ENCODE peak calls at places on chromosomes 16 and 17, in eight cellular contexts. O is A549, T is thyroid gland, P is endothelial cell of umbilical vein, X is ovary, E is HCT116, G is IMR-90, A is transverse colon. F is an unnamed sample.
A peak's percentile ranks its signal among the peaks of the same experiment; 100 is the strongest.

GRCh38 chr17:35568561-35568960 is 7.9 kb upstream of the SLFN14 start:
- DNase-seq in E (no peak), P (peak; percentile 54), T (peak; percentile 22), G (peak; percentile 62), A (peak; percentile 21), O (peak; percentile 54), X (no peak), F (no peak)

GRCh38 chr16:88317619-88317977 is 65.2 kb upstream of the ZNF469 start:
- DNase-seq in G (peak; percentile 55), O (no peak), A (no peak), P (no peak), T (peak; percentile 13), X (no peak), E (no peak), F (no peak)

GRCh38 chr17:70848785-70849184 is 679.5 kb downstream of the KCNJ2 start:
- DNase-seq in X (no peak), P (no peak), O (no peak), G (peak; percentile 78), T (no peak), A (no peak), E (no peak), F (no peak)

GRCh38 chr16:15643453-15644305 is 725 bp upstream of the MARF1 start:
- DNase-seq in P (peak; percentile 73), G (peak; percentile 59), T (peak; percentile 39), O (peak; percentile 74), A (peak; percentile 14), E (peak; percentile 44), X (peak; percentile 23), F (no peak)

GRCh38 chr17:78304549-78305037 is 55.3 kb downstream of the SOCS3 start:
- DNase-seq in G (no peak), P (peak; percentile 32), A (no peak), X (no peak), O (no peak), T (peak; percentile 15), E (no peak), F (peak; percentile 83)

GRCh38 chr17:47810200-47810821 is 11.3 kb downstream of the OSBPL7 start:
- DNase-seq in O (peak; percentile 88), G (peak; percentile 87), A (peak; percentile 88), X (no peak), P (peak; percentile 65), E (peak; percentile 93), T (peak; percentile 64), F (peak; percentile 63)

GRCh38 chr17:61157246-61157887 is 242.3 kb upstream of the TBX2 start:
- DNase-seq in X (no peak), G (peak; percentile 71), E (no peak), P (no peak), A (no peak), O (peak; percentile 67), T (no peak), F (no peak)

GRCh38 chr17:42924891-42925290 is 24.3 kb downstream of the G6PC1 start:
- DNase-seq in O (no peak), T (no peak), E (no peak), P (peak; percentile 39), X (no peak), A (no peak), G (no peak), F (no peak)

GRCh38 chr16:50461400-50461760 is 86.8 kb upstream of the NKD1 start:
- DNase-seq in O (no peak), A (no peak), P (no peak), X (no peak), E (no peak), G (no peak), T (no peak), F (peak; percentile 5)

GRCh38 chr16:50462793-50463507 is 85.2 kb upstream of the NKD1 start:
- DNase-seq in T (no peak), A (no peak), G (no peak), P (no peak), X (no peak), E (no peak), O (no peak), F (peak; percentile 26)

GRCh38 chr16:50464325-50465290 is 83.6 kb upstream of the NKD1 start:
- DNase-seq in A (no peak), E (no peak), X (no peak), O (no peak), T (no peak), P (no peak), G (no peak), F (peak; percentile 28)

GRCh38 chr16:50466170-50466569 is 82.0 kb upstream of the NKD1 start:
- DNase-seq in P (no peak), E (no peak), O (no peak), A (no peak), G (no peak), X (no peak), T (no peak), F (no peak)

DNA sequence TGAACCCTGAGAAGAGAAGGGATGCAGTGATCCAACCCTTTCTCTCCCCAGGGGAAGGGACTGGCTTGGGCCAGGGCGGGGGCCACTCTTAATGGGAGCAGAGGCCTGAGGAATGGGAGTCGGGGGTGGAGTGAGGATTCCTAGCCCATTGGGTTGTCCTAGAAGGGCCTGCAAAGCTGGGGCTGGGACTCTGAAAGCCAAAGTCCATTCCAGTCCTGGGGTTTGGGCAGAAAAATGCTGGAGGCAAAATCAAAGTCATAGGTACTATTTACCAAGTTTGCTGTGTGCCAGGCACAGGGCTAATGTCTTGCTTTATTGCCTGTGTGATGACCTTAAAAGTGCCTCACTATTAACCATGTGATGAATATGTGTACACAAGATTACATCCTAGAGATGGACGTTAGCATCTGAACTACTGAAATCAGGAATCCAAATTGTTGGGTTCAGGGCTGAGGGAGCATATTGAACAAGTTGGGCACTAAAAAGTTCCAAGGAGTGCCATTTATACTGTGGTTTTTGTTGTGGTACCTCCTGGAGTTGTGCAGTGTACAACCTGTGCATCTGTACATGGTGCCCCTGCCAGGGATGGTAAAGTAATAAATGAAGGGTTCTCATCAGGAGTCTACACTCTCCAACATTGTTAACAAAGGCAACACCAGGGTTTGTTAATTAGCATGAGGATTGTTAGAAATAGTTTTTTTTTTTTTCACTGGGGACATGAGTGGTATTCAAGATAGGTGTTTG is 84.4 kb upstream of the NKD1 start:
- DNase-seq in X (no peak), E (no peak), T (no peak), O (no peak), A (no peak), P (no peak), G (no peak), F (peak; percentile 26)
- H3K4me1 ChIP-seq in X (no peaks in the 10 kb centered on the region), E (peaks cover 10% of the 10 kb centered on the region), T (no peaks in the 10 kb centered on the region), O (no peaks in the 10 kb centered on the region), A (peaks cover 10% of the 10 kb centered on the region), P (no peaks in the 10 kb centered on the region), G (peaks cover 2% of the 10 kb centered on the region), F (peaks cover 9% of the 10 kb centered on the region)

GRCh38 chr17:2266045-2266864 is 37.3 kb downstream of the SMG6 start:
- DNase-seq in O (no peak), T (peak; percentile 19), A (peak; percentile 66), X (no peak), P (peak; percentile 49), E (no peak), G (no peak), F (no peak)

GRCh38 chr17:2264023-2264860 is 39.3 kb downstream of the SMG6 start:
- DNase-seq in E (no peak), X (no peak), O (no peak), A (no peak), T (no peak), P (peak; percentile 70), G (peak; percentile 49), F (no peak)

GRCh38 chr17:2267354-2267753 is 36.2 kb downstream of the SMG6 start:
- DNase-seq in T (no peak), X (no peak), G (no peak), E (no peak), O (no peak), P (no peak), A (no peak), F (no peak)

GRCh38 chr17:2263183-2263954 is 40.2 kb downstream of the SMG6 start:
- DNase-seq in G (peak; percentile 77), P (no peak), T (no peak), O (no peak), E (no peak), A (no peak), X (no peak), F (no peak)

DNA sequence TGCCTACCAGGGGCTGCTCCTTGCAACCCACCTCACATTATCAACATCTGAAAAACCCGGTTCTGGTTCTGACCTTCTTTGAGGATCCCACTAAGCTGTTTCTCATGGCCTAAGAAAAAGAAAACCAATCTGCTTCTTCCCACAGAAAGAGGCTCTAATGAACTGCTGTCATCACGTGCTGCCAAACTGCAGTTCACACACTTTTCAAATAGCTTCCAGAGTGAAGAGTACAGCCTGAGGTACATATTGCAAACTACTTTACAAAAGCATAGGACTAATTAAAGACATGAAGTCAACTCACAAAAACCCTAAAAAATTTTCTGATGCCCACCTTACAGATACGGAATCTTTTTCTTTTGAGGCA is 36.7 kb downstream of the SMG6 start:
- DNase-seq in O (no peak), X (no peak), A (no peak), P (no peak), G (no peak), E (no peak), T (no peak), F (no peak)
- H3K4me3 ChIP-seq in O (no peak overlapping the region), X (no peak overlapping the region), A (no peak overlapping the region), P (no peak overlapping the region), G (no peak overlapping the region), E (no peak overlapping the region), T (no peak overlapping the region), F (no peak overlapping the region)

DNA sequence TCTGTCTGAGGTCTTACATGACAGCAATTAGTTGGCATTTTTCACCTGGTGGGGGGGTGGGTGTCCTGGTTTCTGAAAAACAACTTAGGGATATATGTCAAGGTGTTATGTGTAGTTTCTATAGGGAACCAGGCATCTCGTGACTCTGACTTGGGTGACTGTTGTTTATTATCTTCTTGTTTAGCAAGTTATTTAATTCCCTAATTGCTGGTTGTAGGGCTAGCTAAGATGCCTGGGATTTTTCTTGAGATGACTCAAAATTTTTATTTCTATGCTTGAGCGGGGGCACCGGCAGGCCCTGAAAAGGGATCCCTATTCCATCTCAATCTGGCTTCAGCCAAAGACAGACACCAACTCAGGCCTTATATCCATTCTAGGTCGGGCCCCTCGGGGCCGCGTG is 3.2 kb downstream of the DPH1 start:
- DNase-seq in E (no peak), P (no peak), G (no peak), A (no peak), O (no peak), T (no peak), X (no peak), F (no peak)
- TF ChIP-seq POLR2A in E (no peak), P (no peak), G (no peak), A (no peak), O (no peak), T (no peak), X (no peak), F (no peak)

DNA sequence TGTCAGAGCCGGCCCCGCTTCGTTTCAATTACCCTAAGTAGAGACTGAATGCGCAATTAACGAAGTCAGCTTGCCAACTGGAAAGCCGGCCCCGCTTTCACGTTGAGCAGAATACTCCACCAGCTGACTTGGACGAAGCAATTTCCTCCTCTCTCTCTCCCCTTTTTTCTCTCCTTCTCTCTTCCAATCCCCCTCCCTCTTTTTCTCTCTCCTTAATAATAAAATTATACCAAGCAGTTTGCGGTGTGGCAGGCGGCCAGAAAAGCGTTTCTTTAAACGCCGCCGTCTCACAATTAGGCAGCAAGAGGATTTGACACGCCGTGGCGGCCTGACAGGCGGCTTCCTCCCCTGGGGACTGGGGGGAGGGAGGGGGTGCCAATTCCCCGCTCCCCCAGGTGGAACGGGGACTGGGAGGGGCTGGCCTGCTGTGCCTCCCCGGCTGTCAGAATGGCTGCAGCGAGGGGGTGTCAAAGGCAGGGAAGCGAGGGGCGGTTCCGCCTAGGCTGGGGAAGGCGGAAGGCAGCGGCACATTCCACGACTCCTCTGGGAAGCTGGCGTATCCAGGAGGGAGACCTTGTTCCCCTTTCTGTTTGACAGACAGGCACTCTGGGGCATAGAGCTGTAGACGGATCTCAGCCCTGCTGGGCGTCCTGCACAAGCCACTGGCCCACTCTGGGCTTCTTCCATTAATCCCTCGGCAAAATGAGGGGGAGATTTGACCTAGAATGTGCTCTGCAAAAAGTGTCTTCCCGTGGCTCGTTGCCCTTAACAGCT is 52.8 kb downstream of the SREBF1 start:
- DNase-seq in T (peak; percentile 83), X (peak; percentile 61), P (peak; percentile 38), E (no peak), A (peak; percentile 38), O (no peak), G (no peak), F (no peak)
- H3K4me1 ChIP-seq in T (peaks cover 50% of the 10 kb centered on the region), X (peaks cover 18% of the 10 kb centered on the region), P (peaks cover 30% of the 10 kb centered on the region), E (peaks cover 48% of the 10 kb centered on the region), A (peaks cover 51% of the 10 kb centered on the region), O (peaks cover 67% of the 10 kb centered on the region), G (peaks cover 38% of the 10 kb centered on the region), F (peaks cover 60% of the 10 kb centered on the region)